ENCODE peak calls at places on chromosome 1, in nine cellular contexts. T, I, N, Q, A, J, Z, B and W are unnamed samples.

GRCh38 chr1:246583448-246584185 is 17.4 kb downstream of the CNST start:
- DNase-seq in I (no peak), A (no peak), B (peak; percentile 84), Q (peak; percentile 78), J (no peak), N (no peak), Z (peak; percentile 66), T (peak; percentile 98), W (no peak)

GRCh38 chr1:244280859-244281258 is 170.8 kb downstream of the ADSS2 start:
- DNase-seq in Q (no peak), J (no peak), T (no peak), A (no peak), B (peak; percentile 32), N (no peak), Z (peak; percentile 69), I (peak; percentile 20), W (no peak)

GRCh38 chr1:173590557-173590956 is 12.3 kb downstream of the SLC9C2 start:
- DNase-seq in N (no peak), Q (no peak), T (no peak), J (no peak), Z (no peak), I (no peak), B (peak; percentile 4), A (no peak), W (no peak)

GRCh38 chr1:169307176-169307575 is 60.4 kb downstream of the NME7 start:
- DNase-seq in T (no peak), N (no peak), A (no peak), Z (no peak), B (no peak), Q (no peak), J (no peak), I (no peak), W (no peak)

GRCh38 chr1:117128323-117129079 is 7.0 kb upstream of the TRIM45 start:
- DNase-seq in I (peak; percentile 26), N (no peak), J (no peak), Q (no peak), A (no peak), T (no peak), B (peak; percentile 69), Z (peak; percentile 76), W (peak; percentile 23)

GRCh38 chr1:51314974-51315373 is 15.4 kb downstream of the TTC39A start:
- DNase-seq in Z (no peak), N (no peak), I (no peak), A (no peak), B (no peak), T (no peak), Q (no peak), J (no peak), W (no peak)

GRCh38 chr1:171898956-171899355 is 57.7 kb downstream of the DNM3 start:
- DNase-seq in T (no peak), N (no peak), Z (peak; percentile 53), A (no peak), B (no peak), J (no peak), I (peak; percentile 27), Q (no peak), W (no peak)

GRCh38 chr1:206608108-206608698 is 4.1 kb downstream of the EIF2D start:
- DNase-seq in B (peak; percentile 59), N (no peak), J (no peak), Q (peak; percentile 45), Z (peak; percentile 41), T (peak; percentile 30), I (no peak), A (no peak), W (peak; percentile 77)

GRCh38 chr1:182340233-182341058 is 51.1 kb downstream of the GLUL start:
- DNase-seq in Z (no peak), I (peak; percentile 14), B (peak; percentile 43), Q (no peak), N (no peak), J (no peak), A (no peak), T (peak; percentile 37), W (no peak)

GRCh38 chr1:46457178-46457577 is 32.5 kb upstream of the DMBX1 start:
- DNase-seq in N (no peak), J (no peak), B (no peak), Z (no peak), A (no peak), T (no peak), I (no peak), Q (no peak), W (no peak)

GRCh38 chr1:234826352-234826751 is 216.4 kb upstream of the IRF2BP2 start:
- DNase-seq in I (no peak), Z (no peak), Q (no peak), B (no peak), T (no peak), N (no peak), A (no peak), J (no peak), W (no peak)
- TF ChIP-seq CTCF in I (no peak), Z (no peak), Q (no peak), B (no peak), T (no peak), N (no peak), A (no peak), J (no peak), W (no peak)

GRCh38 chr1:204280562-204280961 is 66.8 kb upstream of the GOLT1A start:
- DNase-seq in T (no peak), Q (no peak), B (no peak), N (no peak), I (no peak), Z (no peak), A (no peak), J (no peak), W (no peak)
- H3K4me3 ChIP-seq in T (no peak overlapping the region), Q (no peak overlapping the region), B (no peak overlapping the region), N (no peak overlapping the region), I (no peak overlapping the region), Z (no peak overlapping the region), A (no peak overlapping the region), J (no peak overlapping the region), W (no peak overlapping the region)

GRCh38 chr1:226222686-226223085 is 778 bp upstream of the MIXL1 start:
- DNase-seq in I (no peak), T (no peak), J (no peak), Q (no peak), Z (no peak), N (no peak), B (no peak), A (no peak), W (no peak)

GRCh38 chr1:226223157-226223785 is at the start of gene MIXL1:
- DNase-seq in T (peak; percentile 89), I (no peak), Z (no peak), J (no peak), A (no peak), B (peak; percentile 21), Q (no peak), N (no peak), W (peak; percentile 18)

GRCh38 chr1:226226601-226227000 is 3.1 kb downstream of the MIXL1 start:
- DNase-seq in J (no peak), I (no peak), B (no peak), T (no peak), N (no peak), A (no peak), Z (no peak), Q (no peak), W (peak; percentile 46)

GRCh38 chr1:226220473-226221189 is 2.8 kb upstream of the MIXL1 start:
- DNase-seq in J (no peak), A (no peak), N (no peak), Q (no peak), I (no peak), T (no peak), B (no peak), Z (no peak), W (no peak)

DNA sequence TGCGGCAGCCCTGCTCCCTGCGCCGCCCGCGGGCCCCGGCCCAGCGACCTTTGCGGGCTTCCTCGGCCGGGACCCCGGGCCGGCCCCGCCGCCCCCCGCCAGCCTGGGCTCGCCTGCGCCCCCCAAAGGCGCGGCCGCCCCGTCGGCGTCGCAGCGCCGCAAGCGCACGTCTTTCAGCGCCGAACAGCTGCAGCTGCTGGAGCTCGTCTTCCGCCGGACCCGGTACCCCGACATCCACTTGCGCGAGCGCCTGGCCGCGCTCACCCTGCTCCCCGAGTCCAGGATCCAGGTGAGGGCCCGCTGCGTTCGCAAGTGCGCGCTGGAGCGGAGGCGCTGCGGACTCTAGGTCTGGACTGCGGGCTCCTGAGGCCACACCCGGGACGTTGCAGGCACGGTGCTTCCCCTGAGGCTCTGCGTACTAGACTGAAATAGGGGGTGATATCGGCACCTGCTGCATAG is 351 bp downstream of the MIXL1 start:
- DNase-seq in T (no peak), Q (no peak), J (no peak), N (no peak), I (peak; percentile 4), Z (no peak), B (peak; percentile 17), A (no peak), W (peak; percentile 64)
- TF ChIP-seq CTCF in T (peak; percentile 63), Q (no peak), J (no peak), N (peak; percentile 11), I (no peak), Z (no peak), B (no peak), A (no peak), W (peak; percentile 27)

GRCh38 chr1:15410223-15410883 is 665 bp downstream of the EFHD2 start:
- DNase-seq in A (no peak), Z (no peak), I (no peak), J (no peak), T (no peak), N (no peak), Q (no peak), B (no peak), W (peak; percentile 24)

GRCh38 chr1:15412843-15413242 is 3.2 kb downstream of the EFHD2 start:
- DNase-seq in I (no peak), J (no peak), Q (peak; percentile 65), T (no peak), N (no peak), A (no peak), B (no peak), Z (no peak), W (no peak)

GRCh38 chr1:15412488-15412800 is 2.8 kb downstream of the EFHD2 start:
- DNase-seq in Z (no peak), T (no peak), Q (no peak), N (no peak), A (no peak), I (no peak), B (no peak), J (no peak), W (no peak)

GRCh38 chr1:15410884-15411245 is 1.2 kb downstream of the EFHD2 start:
- DNase-seq in I (no peak), Z (no peak), J (no peak), A (no peak), T (no peak), Q (no peak), N (no peak), B (no peak), W (no peak)

DNA sequence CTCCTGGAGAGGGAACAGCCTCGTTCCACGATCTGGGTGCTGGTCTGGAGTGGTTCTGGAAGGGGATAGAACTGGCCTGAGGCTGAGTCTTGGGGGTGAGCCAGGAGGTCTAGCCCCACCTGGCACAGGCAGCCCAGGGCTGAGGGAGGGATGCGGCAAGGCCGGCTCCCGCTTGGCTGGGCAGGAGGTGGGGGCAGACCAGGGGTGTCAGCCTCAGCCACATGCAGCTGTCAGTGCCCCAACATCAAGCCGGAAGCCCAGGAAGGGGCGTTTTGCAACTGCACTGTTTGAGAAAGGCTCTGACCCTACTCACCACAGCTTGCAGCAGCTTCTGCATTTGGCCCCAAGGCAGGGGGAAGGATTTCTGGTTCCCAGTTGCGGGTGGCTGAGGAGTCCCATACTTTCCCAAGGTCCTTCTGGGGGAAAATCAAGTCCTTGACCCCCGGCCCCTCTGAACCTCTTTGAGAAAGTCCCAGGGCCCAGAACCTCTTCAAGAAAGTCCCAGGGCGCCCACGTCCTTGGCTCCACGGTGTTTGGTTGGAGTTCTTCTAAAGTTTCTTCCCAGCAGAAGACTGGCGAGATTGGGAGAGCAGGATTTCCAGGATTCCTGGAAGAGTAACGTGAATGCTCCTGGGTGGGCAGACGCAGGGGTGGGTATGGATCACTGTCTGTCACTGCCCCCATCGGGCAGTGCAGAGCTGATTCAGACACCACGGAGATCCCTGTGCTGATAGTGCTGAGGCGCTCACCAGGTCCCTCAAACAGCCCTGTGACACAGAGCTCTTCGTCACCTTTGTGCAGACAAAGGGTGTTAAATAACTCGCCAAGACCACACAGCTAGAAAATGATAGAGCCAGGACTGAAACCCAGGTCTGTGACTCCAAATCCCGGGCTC is 2.2 kb downstream of the EFHD2 start:
- DNase-seq in B (peak; percentile 40), I (no peak), N (no peak), T (no peak), Q (no peak), A (peak; percentile 59), J (peak; percentile 65), Z (peak; percentile 53), W (peak; percentile 85)
- H3K4me3 ChIP-seq in B (no peak overlapping the region), I (peak overlapping the region; percentile 45), N (peak overlapping the region; percentile 83), T (peak overlapping the region; percentile 27), Q (peak overlapping the region; percentile 70), A (peak overlapping the region; percentile 14), J (peak overlapping the region; percentile 74), Z (peak overlapping the region; percentile 84), W (peak overlapping the region; percentile 96)